ENCODE peak calls at places on chromosomes 5 and 9, in six cellular contexts. One of them, this sample, is unnamed.
A peak's percentile ranks its signal among the peaks of the same experiment; 100 is the strongest.

GRCh38 chr5:122144236-122144635 is 14.9 kb downstream of the ZNF474 start:
- DNase-seq in ovary: no peak
- DNase-seq in endothelial cell of umbilical vein: no peak
- DNase-seq in A549: no peak
- DNase-seq in lower lobe of right lung: no peak
- DNase-seq in right lobe of liver: no peak
- DNase-seq in this sample: no peak

GRCh38 chr5:153629027-153629426 is 138.6 kb downstream of the GRIA1 start:
- DNase-seq in ovary: peak; percentile 29
- DNase-seq in endothelial cell of umbilical vein: peak; percentile 92
- DNase-seq in A549: no peak
- DNase-seq in lower lobe of right lung: peak; percentile 47
- DNase-seq in right lobe of liver: no peak
- DNase-seq in this sample: peak; percentile 75

GRCh38 chr5:143023447-143024096 is 253.4 kb downstream of the ARHGAP26 start:
- DNase-seq in ovary: peak; percentile 42
- DNase-seq in endothelial cell of umbilical vein: no peak
- DNase-seq in A549: no peak
- DNase-seq in lower lobe of right lung: no peak
- DNase-seq in right lobe of liver: no peak
- DNase-seq in this sample: no peak

GRCh38 chr5:157253547-157253946 is 12.4 kb upstream of the CYFIP2 start:
- DNase-seq in ovary: no peak
- DNase-seq in endothelial cell of umbilical vein: peak; percentile 57
- DNase-seq in A549: peak; percentile 69
- DNase-seq in lower lobe of right lung: no peak
- DNase-seq in right lobe of liver: peak; percentile 58
- DNase-seq in this sample: peak; percentile 76

GRCh38 chr5:74378464-74378863 is 262.1 kb downstream of the ENC1 start:
- DNase-seq in ovary: no peak
- DNase-seq in endothelial cell of umbilical vein: no peak
- DNase-seq in A549: no peak
- DNase-seq in lower lobe of right lung: no peak
- DNase-seq in right lobe of liver: no peak
- DNase-seq in this sample: no peak

GRCh38 chr5:146499680-146500079 is 16.3 kb downstream of the GPR151 start:
- DNase-seq in ovary: no peak
- DNase-seq in endothelial cell of umbilical vein: no peak
- DNase-seq in A549: no peak
- DNase-seq in lower lobe of right lung: no peak
- DNase-seq in right lobe of liver: no peak
- DNase-seq in this sample: no peak

GRCh38 chr5:158435161-158435616 is 576.2 kb upstream of the CLINT1 start:
- DNase-seq in ovary: no peak
- DNase-seq in endothelial cell of umbilical vein: no peak
- DNase-seq in A549: no peak
- DNase-seq in lower lobe of right lung: no peak
- DNase-seq in right lobe of liver: no peak
- DNase-seq in this sample: no peak

GRCh38 chr9:76456202-76456926 is 2.6 kb upstream of the GCNT1 start:
- DNase-seq in ovary: no peak
- DNase-seq in endothelial cell of umbilical vein: peak; percentile 99
- DNase-seq in A549: no peak
- DNase-seq in lower lobe of right lung: no peak
- DNase-seq in right lobe of liver: no peak
- DNase-seq in this sample: no peak

GRCh38 chr5:180463216-180463900 is 30.8 kb upstream of the CNOT6 start:
- DNase-seq in ovary: no peak
- DNase-seq in endothelial cell of umbilical vein: no peak
- DNase-seq in A549: no peak
- DNase-seq in lower lobe of right lung: no peak
- DNase-seq in right lobe of liver: no peak
- DNase-seq in this sample: no peak

GRCh38 chr5:131204964-131205363 is 34.2 kb downstream of the LYRM7 start:
- DNase-seq in ovary: no peak
- DNase-seq in endothelial cell of umbilical vein: no peak
- DNase-seq in A549: no peak
- DNase-seq in lower lobe of right lung: no peak
- DNase-seq in right lobe of liver: no peak
- DNase-seq in this sample: no peak

GRCh38 chr5:26482076-26482816 is 556.1 kb downstream of the CDH9 start:
- DNase-seq in ovary: no peak
- DNase-seq in endothelial cell of umbilical vein: no peak
- DNase-seq in A549: no peak
- DNase-seq in lower lobe of right lung: no peak
- DNase-seq in right lobe of liver: no peak
- DNase-seq in this sample: no peak

GRCh38 chr5:175701797-175702196 is 43.9 kb downstream of the HRH2 start:
- DNase-seq in ovary: no peak
- DNase-seq in endothelial cell of umbilical vein: no peak
- DNase-seq in A549: no peak
- DNase-seq in lower lobe of right lung: no peak
- DNase-seq in right lobe of liver: peak; percentile 22
- DNase-seq in this sample: no peak

GRCh38 chr5:170569101-170569500 is 65.3 kb downstream of the KCNIP1 start:
- DNase-seq in ovary: no peak
- DNase-seq in endothelial cell of umbilical vein: no peak
- DNase-seq in A549: no peak
- DNase-seq in lower lobe of right lung: no peak
- DNase-seq in right lobe of liver: no peak
- DNase-seq in this sample: no peak

DNA sequence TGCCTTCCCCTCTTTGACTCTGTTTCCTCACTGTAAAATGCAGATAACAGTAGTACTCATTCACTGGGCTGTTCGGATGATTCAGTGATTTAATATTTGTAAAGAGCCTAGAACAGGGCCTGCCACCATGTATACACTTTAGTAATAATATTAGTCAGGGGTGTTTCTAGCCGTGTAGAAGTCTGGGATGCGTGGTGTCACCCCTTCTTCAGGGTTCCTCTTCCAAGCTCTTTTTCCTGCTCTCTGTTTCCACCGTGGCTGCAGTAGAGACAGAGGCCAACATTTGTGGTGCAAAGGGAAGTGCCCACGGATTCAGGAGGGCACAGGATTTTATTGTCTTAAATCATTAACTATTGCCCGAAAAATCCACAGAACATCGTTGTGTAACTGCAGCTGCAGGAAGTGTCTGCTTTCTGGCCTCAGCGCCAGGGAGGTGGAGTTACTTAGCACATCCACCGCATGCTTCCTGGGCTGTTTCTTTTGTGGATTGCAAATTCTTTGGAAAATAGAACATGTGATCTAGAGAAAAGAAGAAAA is 61.7 kb downstream of the TRIO start:
- DNase-seq in ovary: peak; percentile 75
- DNase-seq in endothelial cell of umbilical vein: peak; percentile 93
- DNase-seq in A549: peak; percentile 49
- DNase-seq in lower lobe of right lung: peak; percentile 78
- DNase-seq in right lobe of liver: peak; percentile 85
- DNase-seq in this sample: peak; percentile 66
- H3K27ac ChIP-seq in ovary: peak overlapping the region; percentile 37
- H3K27ac ChIP-seq in endothelial cell of umbilical vein: peak overlapping the region; percentile 87
- H3K27ac ChIP-seq in A549: peak overlapping the region; percentile 92
- H3K27ac ChIP-seq in lower lobe of right lung: peak overlapping the region; percentile 54
- H3K27ac ChIP-seq in right lobe of liver: peak overlapping the region; percentile 87
- H3K27ac ChIP-seq in this sample: peak overlapping the region; percentile 53

GRCh38 chr5:39076757-39077475 is 2.7 kb upstream of the RICTOR start:
- DNase-seq in ovary: no peak
- DNase-seq in endothelial cell of umbilical vein: peak; percentile 61
- DNase-seq in A549: peak; percentile 57
- DNase-seq in lower lobe of right lung: no peak
- DNase-seq in right lobe of liver: no peak
- DNase-seq in this sample: no peak
- H3K4me3 ChIP-seq in ovary: no peak overlapping the region
- H3K4me3 ChIP-seq in endothelial cell of umbilical vein: no peak overlapping the region
- H3K4me3 ChIP-seq in A549: peak overlapping the region; percentile 90
- H3K4me3 ChIP-seq in lower lobe of right lung: no peak overlapping the region
- H3K4me3 ChIP-seq in right lobe of liver: no peak overlapping the region
- H3K4me3 ChIP-seq in this sample: no peak overlapping the region

GRCh38 chr5:119323630-119324000 is 32.2 kb upstream of the TNFAIP8 start:
- DNase-seq in ovary: no peak
- DNase-seq in endothelial cell of umbilical vein: peak; percentile 64
- DNase-seq in A549: no peak
- DNase-seq in lower lobe of right lung: no peak
- DNase-seq in right lobe of liver: no peak
- DNase-seq in this sample: no peak
- H3K4me1 ChIP-seq in ovary: no peaks in the 10 kb centered on the region
- H3K4me1 ChIP-seq in endothelial cell of umbilical vein: peaks cover 19% of the 10 kb centered on the region
- H3K4me1 ChIP-seq in A549: peaks cover 65% of the 10 kb centered on the region
- H3K4me1 ChIP-seq in lower lobe of right lung: peaks cover 29% of the 10 kb centered on the region
- H3K4me1 ChIP-seq in right lobe of liver: no peaks in the 10 kb centered on the region
- H3K4me1 ChIP-seq in this sample: no peaks in the 10 kb centered on the region

GRCh38 chr9:108142142-108142503 is 652.6 kb upstream of the KLF4 start:
- DNase-seq in ovary: no peak
- DNase-seq in endothelial cell of umbilical vein: no peak
- DNase-seq in A549: no peak
- DNase-seq in lower lobe of right lung: no peak
- DNase-seq in right lobe of liver: no peak
- DNase-seq in this sample: no peak

GRCh38 chr9:108139900-108140299 is 650.3 kb upstream of the KLF4 start:
- DNase-seq in ovary: no peak
- DNase-seq in endothelial cell of umbilical vein: no peak
- DNase-seq in A549: no peak
- DNase-seq in lower lobe of right lung: no peak
- DNase-seq in right lobe of liver: no peak
- DNase-seq in this sample: no peak

DNA sequence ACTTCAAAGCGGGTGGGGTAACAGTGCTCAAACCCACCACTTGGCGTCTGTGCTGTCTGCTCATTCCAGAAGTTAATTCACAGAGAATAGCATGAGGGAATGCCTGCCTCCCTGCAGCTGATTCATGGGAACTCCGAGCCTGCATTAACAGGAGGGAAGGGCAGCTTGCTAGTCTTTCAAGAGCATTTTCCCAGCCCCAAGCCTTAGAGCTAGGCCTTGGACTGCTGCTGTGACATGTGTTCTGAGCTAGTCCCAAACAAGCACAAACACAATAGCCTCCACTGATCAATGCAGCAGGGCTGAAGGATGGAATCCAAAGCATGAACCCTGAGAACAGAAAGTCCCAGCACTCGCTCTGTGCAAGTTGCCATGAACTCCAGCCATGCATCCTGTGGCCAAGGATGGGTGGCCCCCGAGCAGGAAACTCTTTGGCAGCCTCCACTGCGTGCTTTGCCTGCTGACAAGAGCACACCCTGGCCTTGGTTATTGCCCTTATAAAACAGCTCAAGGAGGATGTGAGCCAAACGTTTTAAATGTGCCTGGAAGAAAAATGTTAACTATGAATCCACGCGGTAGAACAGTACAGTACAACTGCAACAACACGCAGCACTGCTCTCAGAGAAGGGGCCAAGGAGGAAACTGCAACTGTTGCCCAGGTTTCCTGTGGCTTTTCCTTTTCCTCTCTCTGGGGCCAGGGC is 653.1 kb upstream of the KLF4 start:
- DNase-seq in ovary: peak; percentile 91
- DNase-seq in endothelial cell of umbilical vein: peak; percentile 89
- DNase-seq in A549: no peak
- DNase-seq in lower lobe of right lung: peak; percentile 74
- DNase-seq in right lobe of liver: peak; percentile 60
- DNase-seq in this sample: peak; percentile 90
- H3K27ac ChIP-seq in ovary: peak overlapping the region; percentile 43
- H3K27ac ChIP-seq in endothelial cell of umbilical vein: peak overlapping the region; percentile 19
- H3K27ac ChIP-seq in A549: no peak overlapping the region
- H3K27ac ChIP-seq in lower lobe of right lung: peak overlapping the region; percentile 81
- H3K27ac ChIP-seq in right lobe of liver: peak overlapping the region; percentile 53
- H3K27ac ChIP-seq in this sample: no peak overlapping the region

DNA sequence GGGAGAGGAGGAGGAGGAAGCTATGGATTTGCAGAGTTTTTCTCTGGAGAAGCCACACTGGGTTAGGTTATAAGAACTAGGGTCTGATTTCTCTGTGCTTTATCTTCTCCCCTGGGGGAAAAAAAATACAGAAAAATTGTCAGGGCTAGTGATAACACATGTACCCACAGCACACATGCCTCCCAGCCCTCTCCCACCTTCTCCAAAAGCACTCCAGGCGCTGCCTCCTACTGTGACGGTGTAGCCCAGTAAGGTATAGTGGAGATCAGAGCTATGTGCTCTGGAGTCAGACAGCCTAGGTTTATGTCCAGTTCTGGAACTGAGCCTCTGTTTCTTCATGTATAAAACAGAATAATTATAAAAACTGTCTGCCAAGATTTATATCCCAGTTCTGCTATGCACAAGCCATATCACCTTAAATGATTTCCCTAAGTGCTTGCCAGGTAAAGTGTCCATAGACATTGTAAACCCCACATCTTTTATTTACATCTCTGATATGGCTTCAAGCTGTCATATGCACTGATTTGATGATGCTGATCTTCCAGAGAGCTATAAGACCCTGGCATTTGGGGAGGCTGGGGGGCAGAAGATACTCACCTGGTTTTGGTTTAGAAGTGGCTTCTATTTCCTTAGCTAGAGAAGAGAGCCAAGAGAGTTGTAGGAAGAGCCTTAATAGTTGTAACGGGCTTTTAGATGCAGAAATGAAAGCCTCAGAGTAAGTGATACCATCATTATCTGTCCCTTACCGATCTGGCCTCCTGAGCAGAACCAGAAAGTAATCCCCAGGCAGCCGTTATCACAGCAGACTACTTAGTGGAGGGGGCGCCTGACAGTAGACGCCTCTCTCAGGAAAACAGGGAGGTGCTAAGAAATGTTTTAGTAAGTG is 7.6 kb downstream of the SLC1A3 start:
- DNase-seq in ovary: no peak
- DNase-seq in endothelial cell of umbilical vein: no peak
- DNase-seq in A549: no peak
- DNase-seq in lower lobe of right lung: no peak
- DNase-seq in right lobe of liver: no peak
- DNase-seq in this sample: no peak
- H3K4me3 ChIP-seq in ovary: no peak overlapping the region
- H3K4me3 ChIP-seq in endothelial cell of umbilical vein: no peak overlapping the region
- H3K4me3 ChIP-seq in A549: no peak overlapping the region
- H3K4me3 ChIP-seq in lower lobe of right lung: no peak overlapping the region
- H3K4me3 ChIP-seq in right lobe of liver: no peak overlapping the region
- H3K4me3 ChIP-seq in this sample: no peak overlapping the region

GRCh38 chr5:1105350-1106265 is 6.3 kb downstream of the SLC12A7 start:
- DNase-seq in ovary: no peak
- DNase-seq in endothelial cell of umbilical vein: no peak
- DNase-seq in A549: peak; percentile 71
- DNase-seq in lower lobe of right lung: no peak
- DNase-seq in right lobe of liver: peak; percentile 93
- DNase-seq in this sample: no peak
- H3K4me1 ChIP-seq in ovary: peaks cover 20% of the 10 kb centered on the region
- H3K4me1 ChIP-seq in endothelial cell of umbilical vein: peaks cover 7% of the 10 kb centered on the region
- H3K4me1 ChIP-seq in A549: peaks cover 62% of the 10 kb centered on the region
- H3K4me1 ChIP-seq in lower lobe of right lung: peaks cover 81% of the 10 kb centered on the region
- H3K4me1 ChIP-seq in right lobe of liver: no peaks in the 10 kb centered on the region
- H3K4me1 ChIP-seq in this sample: peaks cover 27% of the 10 kb centered on the region

GRCh38 chr5:59544573-59544972 is 349.0 kb downstream of the PDE4D start:
- DNase-seq in ovary: no peak
- DNase-seq in endothelial cell of umbilical vein: no peak
- DNase-seq in A549: no peak
- DNase-seq in lower lobe of right lung: no peak
- DNase-seq in right lobe of liver: no peak
- DNase-seq in this sample: no peak
- H3K27ac ChIP-seq in ovary: no peak overlapping the region
- H3K27ac ChIP-seq in endothelial cell of umbilical vein: no peak overlapping the region
- H3K27ac ChIP-seq in A549: peak overlapping the region; percentile 93
- H3K27ac ChIP-seq in lower lobe of right lung: peak overlapping the region; percentile 51
- H3K27ac ChIP-seq in right lobe of liver: no peak overlapping the region
- H3K27ac ChIP-seq in this sample: no peak overlapping the region

DNA sequence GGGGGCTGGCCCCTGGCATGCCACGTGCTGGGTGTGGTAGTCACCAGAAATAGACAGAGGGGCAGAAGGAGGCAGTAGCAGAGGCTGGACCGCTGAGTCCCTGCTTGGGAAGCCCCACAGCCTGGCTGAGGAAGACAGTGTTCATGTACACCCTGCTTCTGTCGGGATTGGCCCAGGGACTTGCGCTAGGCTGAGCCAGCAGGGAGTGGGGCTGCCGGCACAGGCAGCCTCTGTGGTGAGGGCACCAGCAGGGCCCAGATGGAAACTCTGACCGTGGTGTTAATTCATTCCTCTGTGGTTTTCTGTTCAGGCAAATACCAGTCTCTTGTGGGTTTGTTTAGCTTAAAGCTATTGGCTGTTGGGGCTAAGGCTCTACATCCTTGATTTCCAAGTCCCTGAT is 108.6 kb upstream of the RAD23B start:
- DNase-seq in ovary: no peak
- DNase-seq in endothelial cell of umbilical vein: no peak
- DNase-seq in A549: no peak
- DNase-seq in lower lobe of right lung: no peak
- DNase-seq in right lobe of liver: no peak
- DNase-seq in this sample: no peak
- H3K4me3 ChIP-seq in ovary: no peak overlapping the region
- H3K4me3 ChIP-seq in endothelial cell of umbilical vein: no peak overlapping the region
- H3K4me3 ChIP-seq in A549: no peak overlapping the region
- H3K4me3 ChIP-seq in lower lobe of right lung: no peak overlapping the region
- H3K4me3 ChIP-seq in right lobe of liver: no peak overlapping the region
- H3K4me3 ChIP-seq in this sample: no peak overlapping the region

This sample was measured in adrenal gland.